ENCODE peak calls at places on chromosomes 5 and 9, in four cellular contexts. D is H9, K is IMR-90, B is H1. A is an unnamed sample.

GRCh38 chr5:147973086-147973485 is 66.7 kb upstream of the C5orf46 start:
- DNase-seq in K (no peak), B (no peak), D (no peak), A (no peak)

GRCh38 chr9:134435527-134436355 is 109.5 kb downstream of the RXRA start:
- DNase-seq in B (no peak), K (no peak), D (no peak), A (no peak)

GRCh38 chr5:52922384-52922783 is 66.8 kb upstream of the ITGA2 start:
- DNase-seq in K (peak), B (peak), D (peak), A (peak)

GRCh38 chr5:119386945-119387344 is 31.1 kb downstream of the TNFAIP8 start:
- DNase-seq in D (no peak), B (no peak), K (peak), A (no peak)

GRCh38 chr5:40276426-40277102 is 403.2 kb upstream of the PTGER4 start:
- DNase-seq in B (no peak), D (no peak), K (no peak), A (no peak)

GRCh38 chr9:123253204-123253603 is 15.2 kb downstream of the STRBP start:
- DNase-seq in D (no peak), K (no peak), B (no peak), A (no peak)

GRCh38 chr9:38619556-38620447 is 594 bp downstream of the ANKRD18A start:
- DNase-seq in D (peak), K (no peak), B (no peak), A (peak)

GRCh38 chr5:109900911-109901627 is 211.3 kb downstream of the MAN2A1 start:
- DNase-seq in D (no peak), B (no peak), K (no peak), A (no peak)

GRCh38 chr5:135694906-135695305 is 116.1 kb upstream of the CXCL14 start:
- DNase-seq in K (no peak), D (no peak), B (no peak), A (no peak)

GRCh38 chr9:123246534-123246933 is 21.9 kb downstream of the STRBP start:
- DNase-seq in D (no peak), B (no peak), K (no peak), A (no peak)

GRCh38 chr5:104431946-104432345 is 869.4 kb upstream of the NUDT12 start:
- DNase-seq in D (no peak), K (no peak), B (no peak), A (no peak)

GRCh38 chr5:513216-514100 is 10.8 kb downstream of the SLC9A3 start:
- DNase-seq in D (no peak), B (no peak), K (no peak), A (peak)

GRCh38 chr9:115158666-115159481 is 40.9 kb upstream of the TNC start:
- DNase-seq in D (no peak), B (no peak), K (peak), A (no peak)

GRCh38 chr9:8140557-8140956 is 341.0 kb upstream of the DMAC1 start:
- DNase-seq in K (no peak), D (no peak), B (no peak), A (peak)

GRCh38 chr5:95631991-95632675 is 12.2 kb downstream of the GPR150 start:
- DNase-seq in B (no peak), D (no peak), K (peak), A (peak)

GRCh38 chr5:179720222-179720621 is 12.4 kb upstream of the MAML1 start:
- DNase-seq in K (peak), D (no peak), B (no peak), A (no peak)

GRCh38 chr5:99865159-99865558 is 670.0 kb upstream of the FAM174A start:
- DNase-seq in K (no peak), B (no peak), D (no peak), A (no peak)

GRCh38 chr5:50580506-50580905 is 85.9 kb upstream of the PARP8 start:
- DNase-seq in D (no peak), K (no peak), B (no peak), A (no peak)

GRCh38 chr5:168076561-168076991 is 214.9 kb upstream of the WWC1 start:
- DNase-seq in D (peak), B (peak), K (peak), A (peak)

GRCh38 chr9:127776195-127776918 is 2.1 kb downstream of the SH2D3C start:
- DNase-seq in D (no peak), K (no peak), B (no peak), A (peak)

GRCh38 chr5:1393571-1394501 is 48.9 kb upstream of the CLPTM1L start:
- DNase-seq in K (no peak), D (no peak), B (no peak), A (no peak)

GRCh38 chr5:184461-184860 is 6.8 kb upstream of the LRRC14B start:
- DNase-seq in D (no peak), B (no peak), K (no peak), A (no peak)

GRCh38 chr5:72015103-72015548 is 92.1 kb upstream of the MAP1B start:
- DNase-seq in B (no peak), D (no peak), K (peak), A (no peak)

GRCh38 chr5:159905496-159905895 is 10.8 kb upstream of the ADRA1B start:
- DNase-seq in K (peak), D (no peak), B (no peak), A (no peak)

GRCh38 chr5:53712327-53712726 is 151.9 kb downstream of the NDUFS4 start:
- DNase-seq in K (no peak), D (no peak), B (no peak), A (no peak)

GRCh38 chr9:115733736-115734135 is 419.9 kb upstream of the PAPPA start:
- DNase-seq in B (no peak), K (no peak), D (no peak), A (peak)

GRCh38 chr9:101485873-101486692 is 47.6 kb upstream of the RNF20 start:
- DNase-seq in B (peak), K (peak), D (peak), A (peak)

GRCh38 chr5:10478436-10478835 is 36.8 kb downstream of the ROPN1L start:
- DNase-seq in K (peak), B (no peak), D (no peak), A (peak)

GRCh38 chr9:14372437-14373318 is 58.7 kb upstream of the NFIB start:
- DNase-seq in D (peak), K (peak), B (peak), A (peak)

GRCh38 chr5:77171141-77171910 is 39.2 kb upstream of the PDE8B start:
- DNase-seq in B (no peak), K (no peak), D (no peak), A (no peak)

GRCh38 chr5:76529464-76530344 is 93.5 kb downstream of the F2RL2 start:
- DNase-seq in K (no peak), D (no peak), B (no peak), A (no peak)

GRCh38 chr5:10831416-10831815 is 70.4 kb upstream of the DAP start:
- DNase-seq in B (no peak), D (no peak), K (peak), A (no peak)

GRCh38 chr9:16175461-16175860 is 622.6 kb downstream of the CCDC171 start:
- DNase-seq in K (peak), D (no peak), B (no peak), A (no peak)

GRCh38 chr5:156380846-156381245 is 53.9 kb downstream of the SGCD start:
- DNase-seq in B (no peak), K (peak), D (no peak), A (peak)

GRCh38 chr5:59124983-59125960 is 542.4 kb downstream of the RAB3C start:
- DNase-seq in D (no peak), B (no peak), K (peak), A (peak)

GRCh38 chr5:1536298-1537165 is 12.8 kb upstream of the LPCAT1 start:
- DNase-seq in D (peak), K (peak), B (no peak), A (no peak)

GRCh38 chr5:139755892-139756671 is 39.5 kb upstream of the PSD2 start:
- DNase-seq in B (no peak), D (no peak), K (no peak), A (no peak)

GRCh38 chr9:78866228-78867132 is 569.6 kb downstream of the PSAT1 start:
- DNase-seq in K (peak), B (no peak), D (no peak), A (peak)
- H3K4me2 ChIP-seq in K (peak), B (no peak), D (no peak), A (no peak)

GRCh38 chr5:74864823-74865222 is 1.4 kb downstream of the FAM169A start:
- DNase-seq in B (no peak), D (no peak), K (no peak), A (no peak)

GRCh38 chr5:74866653-74867162 is 521 bp upstream of the FAM169A start:
- DNase-seq in D (peak), K (no peak), B (no peak), A (peak)

GRCh38 chr5:74863726-74864125 is 2.5 kb downstream of the FAM169A start:
- DNase-seq in D (no peak), B (no peak), K (no peak), A (no peak)

GRCh38 chr5:74865799-74866652 is at the start of gene FAM169A:
- DNase-seq in K (peak), B (no peak), D (peak), A (peak)

DNA sequence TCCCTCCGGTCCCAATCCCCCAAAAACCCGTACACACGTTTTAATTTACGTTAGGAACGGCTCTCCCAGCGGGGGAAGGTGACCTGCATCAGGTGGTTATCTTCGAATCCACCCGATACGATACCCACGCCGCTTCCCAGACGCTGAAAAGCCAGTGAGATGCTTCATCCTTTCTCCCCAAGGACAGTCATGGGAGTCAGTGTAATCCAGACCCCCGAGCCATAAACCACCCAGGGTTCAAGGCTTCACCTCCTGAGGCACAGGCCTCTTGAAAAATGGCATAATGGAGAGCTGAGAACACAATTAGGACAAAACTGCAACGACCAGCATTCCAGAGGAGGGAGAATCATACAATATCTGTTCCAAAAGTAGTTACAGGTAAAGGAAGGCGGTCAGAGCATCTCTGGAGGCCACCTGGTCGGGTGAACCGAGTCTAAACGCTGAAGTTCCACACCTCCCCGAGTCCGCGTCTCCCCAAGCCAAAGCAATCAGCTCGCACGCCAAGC is 841 bp downstream of the FAM169A start:
- DNase-seq in D (no peak), K (no peak), B (no peak), A (no peak)
- H3K23ac ChIP-seq in D (no peak), K (no peak), B (peak), A (peak)

GRCh38 chr9:124299519-124300090 is 41.9 kb downstream of the NEK6 start:
- DNase-seq in D (no peak), K (peak), B (no peak), A (no peak)

GRCh38 chr9:124297553-124297905 is 39.8 kb downstream of the NEK6 start:
- DNase-seq in B (peak), K (peak), D (peak), A (peak)

GRCh38 chr9:124296800-124297552 is 39.2 kb downstream of the NEK6 start:
- DNase-seq in D (no peak), B (no peak), K (no peak), A (no peak)

GRCh38 chr9:124298646-124299235 is 41.0 kb downstream of the NEK6 start:
- DNase-seq in K (no peak), D (no peak), B (no peak), A (no peak)

GRCh38 chr9:124297915-124298645 is 40.3 kb downstream of the NEK6 start:
- DNase-seq in D (no peak), K (no peak), B (no peak), A (no peak)
- H2AK5ac ChIP-seq in D (no peak), K (peak), B (no peak), A (no peak)

GRCh38 chr5:92887254-92887653 is 693.8 kb downstream of the NR2F1-AS1 start:
- DNase-seq in D (no peak), K (no peak), B (no peak), A (no peak)
- H3K4me2 ChIP-seq in D (no peak), K (no peak), B (no peak), A (no peak)

GRCh38 chr9:117293199-117294114 is 121.4 kb downstream of the ASTN2 start:
- DNase-seq in D (no peak), K (no peak), B (no peak), A (no peak)

GRCh38 chr9:117291223-117291622 is 123.6 kb downstream of the ASTN2 start:
- DNase-seq in D (no peak), K (no peak), B (no peak), A (no peak)

GRCh38 chr9:117290306-117290705 is 124.6 kb downstream of the ASTN2 start:
- DNase-seq in B (no peak), K (no peak), D (no peak), A (no peak)

GRCh38 chr9:117286245-117286644 is 128.6 kb downstream of the ASTN2 start:
- DNase-seq in D (no peak), B (no peak), K (no peak), A (no peak)

DNA sequence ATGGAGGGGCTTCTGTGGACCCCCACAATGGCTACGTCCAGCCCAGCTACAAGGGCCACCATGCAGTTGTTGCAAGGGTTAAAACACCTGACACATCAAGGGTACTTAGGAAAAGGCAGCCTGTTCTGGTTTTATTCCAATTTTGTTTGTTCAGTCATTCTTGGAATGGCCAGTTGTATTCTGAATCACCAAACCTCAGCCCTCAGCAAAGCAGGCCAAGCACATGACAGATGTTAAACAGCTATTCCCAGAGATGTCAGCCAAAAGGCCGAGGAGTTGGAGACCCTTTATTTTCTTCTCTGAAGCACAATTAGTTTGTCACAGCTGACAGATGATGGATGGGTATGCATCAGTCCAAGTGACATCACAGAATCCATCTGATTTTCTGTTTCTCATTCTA is 124.0 kb downstream of the ASTN2 start:
- DNase-seq in K (peak), D (no peak), B (no peak), A (no peak)
- H3K23ac ChIP-seq in K (no peak), D (no peak), B (no peak), A (no peak)

GRCh38 chr9:129176786-129177442 is 1.1 kb downstream of the IER5L start:
- DNase-seq in B (no peak), D (peak), K (peak), A (no peak)

GRCh38 chr9:129174102-129174723 is 3.8 kb downstream of the IER5L start:
- DNase-seq in B (no peak), K (peak), D (peak), A (peak)

GRCh38 chr9:129175825-129176633 is 2.0 kb downstream of the IER5L start:
- DNase-seq in B (no peak), K (peak), D (peak), A (peak)

GRCh38 chr9:129174724-129175514 is 3.1 kb downstream of the IER5L start:
- DNase-seq in B (no peak), D (peak), K (peak), A (peak)

GRCh38 chr9:129175515-129175824 is 2.6 kb downstream of the IER5L start:
- DNase-seq in D (no peak), K (no peak), B (no peak), A (no peak)
- H2AK5ac ChIP-seq in D (no peak), K (peak), B (no peak), A (no peak)

GRCh38 chr5:154181156-154181555 is 9.4 kb upstream of the GALNT10 start:
- DNase-seq in D (no peak), B (no peak), K (no peak), A (no peak)
- H3K4me2 ChIP-seq in D (no peak), B (no peak), K (no peak), A (no peak)

GRCh38 chr9:129496187-129497063 is 124.5 kb downstream of the C9orf50 start:
- DNase-seq in K (peak), B (peak), D (peak), A (peak)
- H3K23ac ChIP-seq in K (peak), B (no peak), D (no peak), A (peak)

DNA sequence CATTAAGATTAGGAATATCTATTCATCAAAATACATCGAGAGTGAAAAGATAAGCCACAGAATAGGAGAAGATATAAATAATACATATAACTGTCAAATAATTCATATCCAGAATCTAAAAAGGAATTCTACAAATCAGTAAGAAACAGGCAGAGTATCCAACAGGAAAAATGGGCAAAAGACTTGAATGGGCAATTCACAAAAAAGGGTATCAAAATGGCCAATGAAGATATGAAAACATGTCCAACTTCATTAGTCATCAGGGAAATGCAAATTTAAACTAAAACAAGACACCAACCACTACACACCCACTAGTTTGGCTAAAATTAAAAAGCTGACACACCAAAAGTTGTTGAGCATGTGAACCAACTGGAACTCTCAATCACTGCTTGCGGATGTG is 206.9 kb upstream of the TBC1D2 start:
- DNase-seq in B (no peak), D (no peak), K (no peak), A (no peak)
- H2AK5ac ChIP-seq in B (no peak), D (no peak), K (no peak), A (no peak)

GRCh38 chr5:171579849-171580505 is 160.5 kb downstream of the FGF18 start:
- DNase-seq in K (no peak), B (no peak), D (no peak), A (no peak)
- H3K4me2 ChIP-seq in K (no peak), B (no peak), D (no peak), A (no peak)

A was measured in mesendoderm.